ENCODE peak calls at places on chromosomes 6 and 20, in four cellular contexts. W is right lobe of liver; S is skeletal muscle cell; F is stimulated activated CD8-positive, alpha-beta memory T cell treated with anti-CD3 and anti-CD28 coated beads, Interleukin-2, amount 100 ng/mL, for 48 hours. I is an unnamed sample.

GRCh38 chr20:3436864-3437574 is 29.6 kb upstream of the DNAAF9 start:
- DNase-seq in W (no peak), S (no peak), F (no peak), I (no peak)

GRCh38 chr6:142819603-142820335 is 125.2 kb downstream of the HIVEP2 start:
- DNase-seq in S (no peak), F (no peak), W (no peak), I (no peak)

GRCh38 chr6:78911218-78911617 is 43.9 kb downstream of the IRAK1BP1 start:
- DNase-seq in W (no peak), S (no peak), F (no peak), I (peak; percentile 12)

GRCh38 chr6:30200551-30201281 is 12.5 kb downstream of the TRIM26 start:
- DNase-seq in S (no peak), F (no peak), W (peak; percentile 84), I (no peak)

GRCh38 chr6:98716341-98716740 is 118.0 kb upstream of the POU3F2 start:
- DNase-seq in W (no peak), S (no peak), F (no peak), I (no peak)

GRCh38 chr20:32893878-32894483 is 35.3 kb downstream of the EFCAB8 start:
- DNase-seq in W (no peak), F (no peak), S (no peak), I (no peak)

GRCh38 chr20:50645253-50646068 is 45.9 kb downstream of the RIPOR3 start:
- DNase-seq in S (peak; percentile 94), W (no peak), F (no peak), I (peak; percentile 94)

GRCh38 chr6:170268216-170269129 is 22.4 kb downstream of the DLL1 start:
- DNase-seq in F (no peak), W (peak; percentile 37), S (no peak), I (no peak)

GRCh38 chr6:3265671-3266070 is 6.9 kb downstream of the PSMG4 start:
- DNase-seq in S (no peak), W (no peak), F (no peak), I (no peak)

GRCh38 chr20:38032585-38033329 is 499 bp downstream of the TTI1 start:
- DNase-seq in W (no peak), F (no peak), S (no peak), I (no peak)

GRCh38 chr20:3406481-3407425 is 716 bp downstream of the DNAAF9 start:
- DNase-seq in S (peak; percentile 64), F (no peak), W (no peak), I (no peak)

GRCh38 chr6:119985952-119986736 is 636.6 kb upstream of the MAN1A1 start:
- DNase-seq in F (no peak), W (no peak), S (peak; percentile 8), I (no peak)

GRCh38 chr6:148374040-148374439 is 31.4 kb downstream of the SASH1 start:
- DNase-seq in F (no peak), S (no peak), W (no peak), I (no peak)

GRCh38 chr6:70221025-70221714 is 81.7 kb downstream of the COL9A1 start:
- DNase-seq in F (no peak), S (no peak), W (no peak), I (no peak)

GRCh38 chr20:53950031-53950430 is 120.4 kb downstream of the BCAS1 start:
- DNase-seq in S (peak; percentile 26), W (no peak), F (no peak), I (no peak)